ENCODE peak calls at places on chromosome 12, in nine cellular contexts. One of them, this sample, is unnamed.

GRCh38 chr12:85147331-85147730 is 111.2 kb downstream of the LRRIQ1 start:
- DNase-seq in mesendoderm: no peak
- DNase-seq in CD4-positive, alpha-beta memory T cell: no peak
- DNase-seq in pancreas: no peak
- DNase-seq in GM23248: no peak
- DNase-seq in adrenal gland: no peak
- DNase-seq in HCT116: no peak
- DNase-seq in tibial artery: no peak
- DNase-seq in mammary epithelial cell: no peak
- DNase-seq in this sample: no peak

GRCh38 chr12:48765753-48766162 is 23.1 kb downstream of the ADCY6 start:
- DNase-seq in mesendoderm: no peak
- DNase-seq in CD4-positive, alpha-beta memory T cell: no peak
- DNase-seq in pancreas: no peak
- DNase-seq in GM23248: peak; percentile 52
- DNase-seq in adrenal gland: no peak
- DNase-seq in HCT116: no peak
- DNase-seq in tibial artery: no peak
- DNase-seq in mammary epithelial cell: no peak
- DNase-seq in this sample: no peak

GRCh38 chr12:31122481-31122880 is 48.8 kb downstream of the DDX11 start:
- DNase-seq in mesendoderm: no peak
- DNase-seq in CD4-positive, alpha-beta memory T cell: no peak
- DNase-seq in pancreas: no peak
- DNase-seq in GM23248: no peak
- DNase-seq in adrenal gland: no peak
- DNase-seq in HCT116: no peak
- DNase-seq in tibial artery: no peak
- DNase-seq in mammary epithelial cell: no peak
- DNase-seq in this sample: no peak

GRCh38 chr12:46089414-46090162 is 99.2 kb upstream of the SCAF11 start:
- DNase-seq in mesendoderm: no peak
- DNase-seq in CD4-positive, alpha-beta memory T cell: no peak
- DNase-seq in pancreas: no peak
- DNase-seq in GM23248: peak; percentile 50
- DNase-seq in adrenal gland: no peak
- DNase-seq in HCT116: no peak
- DNase-seq in tibial artery: no peak
- DNase-seq in mammary epithelial cell: peak; percentile 67
- DNase-seq in this sample: no peak

GRCh38 chr12:101785671-101786070 is 45.1 kb downstream of the GNPTAB start:
- DNase-seq in mesendoderm: no peak
- DNase-seq in CD4-positive, alpha-beta memory T cell: no peak
- DNase-seq in pancreas: no peak
- DNase-seq in GM23248: no peak
- DNase-seq in adrenal gland: no peak
- DNase-seq in HCT116: no peak
- DNase-seq in tibial artery: no peak
- DNase-seq in mammary epithelial cell: no peak
- DNase-seq in this sample: peak; percentile 6

GRCh38 chr12:76158518-76159321 is 74.2 kb upstream of the NAP1L1 start:
- DNase-seq in mesendoderm: peak; percentile 83
- DNase-seq in CD4-positive, alpha-beta memory T cell: peak; percentile 52
- DNase-seq in pancreas: no peak
- DNase-seq in GM23248: peak; percentile 93
- DNase-seq in adrenal gland: peak; percentile 63
- DNase-seq in HCT116: peak; percentile 34
- DNase-seq in tibial artery: peak; percentile 21
- DNase-seq in mammary epithelial cell: peak; percentile 40
- DNase-seq in this sample: peak; percentile 62

GRCh38 chr12:117792471-117792870 is 176.3 kb downstream of the KSR2 start:
- DNase-seq in mesendoderm: no peak
- DNase-seq in CD4-positive, alpha-beta memory T cell: no peak
- DNase-seq in pancreas: no peak
- DNase-seq in GM23248: no peak
- DNase-seq in adrenal gland: no peak
- DNase-seq in HCT116: no peak
- DNase-seq in tibial artery: no peak
- DNase-seq in mammary epithelial cell: no peak
- DNase-seq in this sample: no peak

GRCh38 chr12:90407841-90408240 is 547.1 kb downstream of the CCER1 start:
- DNase-seq in mesendoderm: peak; percentile 46
- DNase-seq in CD4-positive, alpha-beta memory T cell: no peak
- DNase-seq in pancreas: no peak
- DNase-seq in GM23248: no peak
- DNase-seq in adrenal gland: no peak
- DNase-seq in HCT116: peak; percentile 1
- DNase-seq in tibial artery: no peak
- DNase-seq in mammary epithelial cell: no peak
- DNase-seq in this sample: no peak

GRCh38 chr12:105279460-105280056 is 43.6 kb upstream of the APPL2 start:
- DNase-seq in mesendoderm: no peak
- DNase-seq in CD4-positive, alpha-beta memory T cell: peak; percentile 41
- DNase-seq in pancreas: no peak
- DNase-seq in GM23248: peak; percentile 50
- DNase-seq in adrenal gland: peak; percentile 37
- DNase-seq in HCT116: peak; percentile 26
- DNase-seq in tibial artery: no peak
- DNase-seq in mammary epithelial cell: no peak
- DNase-seq in this sample: peak; percentile 70

GRCh38 chr12:110917467-110917866 is 2.9 kb downstream of the MYL2 start:
- DNase-seq in mesendoderm: peak; percentile 80
- DNase-seq in CD4-positive, alpha-beta memory T cell: no peak
- DNase-seq in pancreas: no peak
- DNase-seq in GM23248: peak; percentile 53
- DNase-seq in adrenal gland: no peak
- DNase-seq in HCT116: peak; percentile 71
- DNase-seq in tibial artery: no peak
- DNase-seq in mammary epithelial cell: peak; percentile 73
- DNase-seq in this sample: no peak

DNA sequence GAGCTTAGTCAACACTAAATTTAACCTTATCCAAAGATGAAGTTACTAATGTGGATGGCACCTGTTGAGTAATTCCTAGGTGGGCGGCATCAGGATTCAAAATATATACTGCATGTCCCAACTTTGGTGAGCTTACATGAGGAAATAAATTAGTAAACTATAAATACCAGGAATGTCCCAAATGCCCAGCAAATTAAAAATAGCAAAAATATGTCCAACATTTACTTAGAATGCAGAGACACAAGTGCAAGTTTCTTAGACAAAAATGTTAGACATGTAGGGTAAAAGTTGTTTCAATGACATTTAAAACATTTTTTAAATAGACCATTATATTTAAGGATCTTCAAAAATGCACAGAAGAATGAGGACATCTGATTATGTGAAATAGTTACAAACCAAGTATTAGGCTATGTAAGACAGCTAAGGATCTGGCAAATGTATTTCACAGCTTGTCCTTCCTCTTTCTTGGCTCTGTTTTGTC is 115.9 kb downstream of the NAV3 start:
- DNase-seq in mesendoderm: no peak
- DNase-seq in CD4-positive, alpha-beta memory T cell: no peak
- DNase-seq in pancreas: no peak
- DNase-seq in GM23248: peak; percentile 58
- DNase-seq in adrenal gland: no peak
- DNase-seq in HCT116: no peak
- DNase-seq in tibial artery: no peak
- DNase-seq in mammary epithelial cell: peak; percentile 10
- DNase-seq in this sample: peak; percentile 61
- H3K4me3 ChIP-seq in mesendoderm: no peak overlapping the region
- H3K4me3 ChIP-seq in CD4-positive, alpha-beta memory T cell: no peak overlapping the region
- H3K4me3 ChIP-seq in pancreas: no peak overlapping the region
- H3K4me3 ChIP-seq in GM23248: peak overlapping the region; percentile 47
- H3K4me3 ChIP-seq in adrenal gland: no peak overlapping the region
- H3K4me3 ChIP-seq in HCT116: peak overlapping the region; percentile 14
- H3K4me3 ChIP-seq in tibial artery: no peak overlapping the region
- H3K4me3 ChIP-seq in mammary epithelial cell: no peak overlapping the region
- H3K4me3 ChIP-seq in this sample: peak overlapping the region; percentile 76

GRCh38 chr12:4274396-4274959 is 916 bp downstream of the CCND2 start:
- DNase-seq in mesendoderm: no peak
- DNase-seq in CD4-positive, alpha-beta memory T cell: peak; percentile 40
- DNase-seq in pancreas: peak; percentile 75
- DNase-seq in GM23248: peak; percentile 43
- DNase-seq in adrenal gland: no peak
- DNase-seq in HCT116: no peak
- DNase-seq in tibial artery: no peak
- DNase-seq in mammary epithelial cell: peak; percentile 51
- DNase-seq in this sample: peak; percentile 32

GRCh38 chr12:4276524-4277204 is 3.1 kb downstream of the CCND2 start:
- DNase-seq in mesendoderm: peak; percentile 97
- DNase-seq in CD4-positive, alpha-beta memory T cell: peak; percentile 88
- DNase-seq in pancreas: peak; percentile 78
- DNase-seq in GM23248: peak; percentile 80
- DNase-seq in adrenal gland: peak; percentile 91
- DNase-seq in HCT116: peak; percentile 67
- DNase-seq in tibial artery: peak; percentile 86
- DNase-seq in mammary epithelial cell: peak; percentile 76
- DNase-seq in this sample: peak; percentile 95

GRCh38 chr12:4273651-4274395 is at the start of gene CCND2:
- DNase-seq in mesendoderm: peak; percentile 99
- DNase-seq in CD4-positive, alpha-beta memory T cell: peak; percentile 63
- DNase-seq in pancreas: peak; percentile 85
- DNase-seq in GM23248: peak; percentile 70
- DNase-seq in adrenal gland: peak; percentile 93
- DNase-seq in HCT116: no peak
- DNase-seq in tibial artery: peak; percentile 93
- DNase-seq in mammary epithelial cell: peak; percentile 89
- DNase-seq in this sample: peak; percentile 83

GRCh38 chr12:4275869-4276253 is 2.3 kb downstream of the CCND2 start:
- DNase-seq in mesendoderm: peak; percentile 53
- DNase-seq in CD4-positive, alpha-beta memory T cell: no peak
- DNase-seq in pancreas: no peak
- DNase-seq in GM23248: no peak
- DNase-seq in adrenal gland: no peak
- DNase-seq in HCT116: no peak
- DNase-seq in tibial artery: peak; percentile 50
- DNase-seq in mammary epithelial cell: no peak
- DNase-seq in this sample: no peak

DNA sequence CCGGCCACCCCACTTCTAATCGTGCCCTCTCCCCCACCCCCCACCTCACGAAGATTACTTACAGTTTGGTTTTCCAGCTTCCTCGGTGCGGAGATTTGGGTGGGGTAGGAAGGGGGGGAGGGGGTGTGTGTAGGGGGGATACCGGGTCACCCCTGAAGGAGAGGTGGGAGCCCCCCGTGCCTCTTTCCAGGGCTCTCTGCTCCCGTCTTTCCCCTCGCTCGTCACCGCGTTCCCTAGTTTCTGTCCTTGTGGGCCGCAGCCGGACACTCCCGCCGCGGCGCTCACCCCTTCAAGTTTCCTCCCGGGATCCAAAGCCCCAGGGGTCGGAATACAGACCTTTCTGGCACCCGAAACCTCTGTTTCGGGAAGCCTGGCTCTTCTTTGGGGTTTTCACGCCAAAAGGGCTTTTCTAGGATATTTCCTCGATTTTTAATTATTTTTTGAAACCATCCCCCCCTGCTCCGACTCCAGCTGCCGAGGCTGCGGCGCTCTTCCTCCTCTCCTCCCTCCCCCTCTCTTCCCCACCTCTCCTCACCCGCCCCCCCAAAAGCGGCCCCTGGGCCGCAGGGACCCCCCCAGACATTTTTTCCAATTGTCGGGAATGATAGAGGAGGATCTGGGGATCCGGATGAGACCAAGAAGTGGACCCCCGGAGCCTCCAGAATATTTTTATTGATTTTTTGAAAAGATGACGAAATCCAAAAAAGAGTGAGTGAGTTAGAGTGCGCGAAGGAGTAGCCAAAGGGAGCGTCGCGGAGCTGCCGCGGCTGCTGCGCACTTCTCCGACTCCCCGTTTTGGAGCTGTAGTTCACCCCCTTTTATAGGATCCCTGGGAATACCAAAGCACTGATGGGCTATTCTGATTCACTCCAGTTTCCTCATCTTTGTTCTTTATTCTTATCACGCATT is 1.7 kb downstream of the CCND2 start:
- DNase-seq in mesendoderm: no peak
- DNase-seq in CD4-positive, alpha-beta memory T cell: peak; percentile 24
- DNase-seq in pancreas: peak; percentile 71
- DNase-seq in GM23248: peak; percentile 57
- DNase-seq in adrenal gland: no peak
- DNase-seq in HCT116: no peak
- DNase-seq in tibial artery: no peak
- DNase-seq in mammary epithelial cell: peak; percentile 65
- DNase-seq in this sample: peak; percentile 60
- H3K27me3 ChIP-seq in mesendoderm: no peaks in the 10 kb centered on the region
- H3K27me3 ChIP-seq in CD4-positive, alpha-beta memory T cell: no peaks in the 10 kb centered on the region
- H3K27me3 ChIP-seq in pancreas: no peaks in the 10 kb centered on the region
- H3K27me3 ChIP-seq in GM23248: peaks cover 84% of the 10 kb centered on the region
- H3K27me3 ChIP-seq in adrenal gland: peaks cover under 1% of the 10 kb centered on the region
- H3K27me3 ChIP-seq in HCT116: peaks cover 40% of the 10 kb centered on the region
- H3K27me3 ChIP-seq in tibial artery: no peaks in the 10 kb centered on the region
- H3K27me3 ChIP-seq in mammary epithelial cell: peaks cover 1% of the 10 kb centered on the region
- H3K27me3 ChIP-seq in this sample: peaks cover 6% of the 10 kb centered on the region

GRCh38 chr12:28027328-28027727 is 54.8 kb upstream of the PTHLH start:
- DNase-seq in mesendoderm: no peak
- DNase-seq in CD4-positive, alpha-beta memory T cell: no peak
- DNase-seq in pancreas: no peak
- DNase-seq in GM23248: no peak
- DNase-seq in adrenal gland: no peak
- DNase-seq in HCT116: no peak
- DNase-seq in tibial artery: no peak
- DNase-seq in mammary epithelial cell: no peak
- DNase-seq in this sample: no peak
- H3K4me3 ChIP-seq in mesendoderm: no peak overlapping the region
- H3K4me3 ChIP-seq in CD4-positive, alpha-beta memory T cell: no peak overlapping the region
- H3K4me3 ChIP-seq in pancreas: no peak overlapping the region
- H3K4me3 ChIP-seq in GM23248: no peak overlapping the region
- H3K4me3 ChIP-seq in adrenal gland: no peak overlapping the region
- H3K4me3 ChIP-seq in HCT116: no peak overlapping the region
- H3K4me3 ChIP-seq in tibial artery: no peak overlapping the region
- H3K4me3 ChIP-seq in mammary epithelial cell: no peak overlapping the region
- H3K4me3 ChIP-seq in this sample: peak overlapping the region; percentile 15

GRCh38 chr12:109020136-109020535 is 732 bp downstream of the SVOP start:
- DNase-seq in mesendoderm: no peak
- DNase-seq in CD4-positive, alpha-beta memory T cell: no peak
- DNase-seq in pancreas: no peak
- DNase-seq in GM23248: no peak
- DNase-seq in adrenal gland: no peak
- DNase-seq in HCT116: no peak
- DNase-seq in tibial artery: no peak
- DNase-seq in mammary epithelial cell: no peak
- DNase-seq in this sample: no peak

GRCh38 chr12:109018276-109018675 is 2.6 kb downstream of the SVOP start:
- DNase-seq in mesendoderm: no peak
- DNase-seq in CD4-positive, alpha-beta memory T cell: no peak
- DNase-seq in pancreas: no peak
- DNase-seq in GM23248: no peak
- DNase-seq in adrenal gland: no peak
- DNase-seq in HCT116: no peak
- DNase-seq in tibial artery: no peak
- DNase-seq in mammary epithelial cell: no peak
- DNase-seq in this sample: no peak

GRCh38 chr12:109016978-109017377 is 3.9 kb downstream of the SVOP start:
- DNase-seq in mesendoderm: no peak
- DNase-seq in CD4-positive, alpha-beta memory T cell: no peak
- DNase-seq in pancreas: no peak
- DNase-seq in GM23248: no peak
- DNase-seq in adrenal gland: no peak
- DNase-seq in HCT116: no peak
- DNase-seq in tibial artery: no peak
- DNase-seq in mammary epithelial cell: no peak
- DNase-seq in this sample: no peak

GRCh38 chr12:109014984-109015765 is 5.7 kb downstream of the SVOP start:
- DNase-seq in mesendoderm: no peak
- DNase-seq in CD4-positive, alpha-beta memory T cell: no peak
- DNase-seq in pancreas: no peak
- DNase-seq in GM23248: no peak
- DNase-seq in adrenal gland: no peak
- DNase-seq in HCT116: no peak
- DNase-seq in tibial artery: no peak
- DNase-seq in mammary epithelial cell: no peak
- DNase-seq in this sample: no peak

GRCh38 chr12:109016016-109016415 is 4.9 kb downstream of the SVOP start:
- DNase-seq in mesendoderm: no peak
- DNase-seq in CD4-positive, alpha-beta memory T cell: no peak
- DNase-seq in pancreas: no peak
- DNase-seq in GM23248: no peak
- DNase-seq in adrenal gland: no peak
- DNase-seq in HCT116: no peak
- DNase-seq in tibial artery: no peak
- DNase-seq in mammary epithelial cell: no peak
- DNase-seq in this sample: no peak
- H3K27me3 ChIP-seq in mesendoderm: no peaks in the 10 kb centered on the region
- H3K27me3 ChIP-seq in CD4-positive, alpha-beta memory T cell: peaks cover 4% of the 10 kb centered on the region
- H3K27me3 ChIP-seq in pancreas: no peaks in the 10 kb centered on the region
- H3K27me3 ChIP-seq in GM23248: no peaks in the 10 kb centered on the region
- H3K27me3 ChIP-seq in adrenal gland: no peaks in the 10 kb centered on the region
- H3K27me3 ChIP-seq in HCT116: peaks cover 50% of the 10 kb centered on the region
- H3K27me3 ChIP-seq in tibial artery: no peaks in the 10 kb centered on the region
- H3K27me3 ChIP-seq in mammary epithelial cell: no peaks in the 10 kb centered on the region
- H3K27me3 ChIP-seq in this sample: peaks cover 11% of the 10 kb centered on the region